ENCODE peak calls at places on chromosome 22, in four cellular contexts. O is neural crest cell, L is SK-N-SH, B is A549. E is an unnamed sample.

GRCh38 chr22:47042116-47042825 is 279.8 kb downstream of the TBC1D22A start:
- DNase-seq in O (no peak), L (no peak), B (no peak), E (no peak)

GRCh38 chr22:40491990-40492631 is 121.7 kb downstream of the SGSM3 start:
- DNase-seq in O (no peak), L (no peak), B (no peak), E (peak; percentile 57)

GRCh38 chr22:20964799-20965103 is 2.3 kb upstream of the AIFM3 start:
- DNase-seq in O (no peak), L (no peak), B (no peak), E (no peak)

GRCh38 chr22:17562906-17563870 is at the start of gene SLC25A18:
- DNase-seq in O (no peak), L (no peak), B (no peak), E (no peak)

GRCh38 chr22:49247194-49247924 is 580.3 kb downstream of the BRD1 start:
- DNase-seq in O (no peak), L (no peak), B (no peak), E (no peak)

GRCh38 chr22:47250995-47251765 is 488.7 kb downstream of the TBC1D22A start:
- DNase-seq in O (no peak), L (no peak), B (no peak), E (no peak)

GRCh38 chr22:26887916-26888315 is 230.5 kb downstream of the MIAT start:
- DNase-seq in O (no peak), L (no peak), B (no peak), E (no peak)

GRCh38 chr22:47372596-47373385 is 610.3 kb downstream of the TBC1D22A start:
- DNase-seq in O (no peak), L (no peak), B (no peak), E (no peak)

GRCh38 chr22:47013861-47014635 is 251.6 kb downstream of the TBC1D22A start:
- DNase-seq in O (no peak), L (no peak), B (no peak), E (no peak)

GRCh38 chr22:38017272-38017920 is 33.0 kb upstream of the SOX10 start:
- DNase-seq in O (no peak), L (no peak), B (no peak), E (no peak)
- TF ChIP-seq CTCF in O (no peak), L (no peak), B (no peak), E (no peak)

GRCh38 chr22:32309585-32310251 is 47.9 kb upstream of the RFPL3 start:
- DNase-seq in O (no peak), L (peak; percentile 52), B (no peak), E (no peak)
- TF ChIP-seq CTCF in O (no peak), L (no peak), B (no peak), E (no peak)

GRCh38 chr22:43743131-43743530 is 69.0 kb downstream of the EFCAB6 start:
- DNase-seq in O (no peak), L (no peak), B (no peak), E (no peak)
- TF ChIP-seq CTCF in O (no peak), L (peak; percentile 34), B (peak; percentile 10), E (no peak)

DNA sequence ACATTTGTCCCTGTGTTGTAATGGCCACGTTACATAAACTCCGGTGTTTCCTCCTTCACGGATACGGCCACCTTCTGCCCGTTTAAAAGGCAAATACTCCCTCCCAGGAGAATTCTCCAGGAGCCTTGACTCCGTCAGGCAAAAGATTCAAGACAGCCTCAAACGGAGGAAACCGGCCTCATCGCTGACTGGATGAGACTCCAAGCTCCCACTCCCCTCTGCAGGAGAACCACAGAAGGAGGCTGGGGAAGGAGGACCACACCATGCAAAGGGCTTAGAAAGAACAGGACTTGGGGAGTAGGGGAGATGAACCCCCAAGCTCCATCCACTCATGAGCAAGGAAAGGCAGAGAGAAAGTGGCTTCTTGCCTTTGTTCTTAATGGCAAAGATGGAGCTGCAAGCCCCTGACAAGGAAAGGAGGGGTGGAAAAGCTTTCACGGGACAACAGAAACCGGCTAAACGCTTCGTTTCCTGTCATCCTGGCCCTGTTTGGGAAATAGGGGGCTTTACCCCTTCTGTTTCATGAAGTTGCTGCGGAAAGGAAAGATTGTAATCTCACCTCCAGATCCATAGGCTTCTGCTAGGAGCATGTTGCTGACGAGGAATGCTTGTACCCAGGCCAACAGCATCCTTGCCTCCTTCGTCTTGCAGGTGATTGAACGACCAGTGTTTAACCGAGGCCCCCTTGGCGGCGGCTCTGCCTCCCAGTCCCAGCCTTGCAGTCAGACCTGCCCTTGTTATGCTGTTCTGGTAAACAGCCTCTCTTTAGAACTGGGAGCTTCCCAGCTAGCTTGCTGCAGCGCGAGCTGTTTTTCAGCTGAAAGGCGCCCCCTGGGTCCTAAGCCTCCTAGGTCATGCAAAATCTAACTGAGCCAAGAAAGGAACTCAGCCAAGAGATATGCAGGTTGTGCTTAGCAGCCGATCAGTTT is at the start of gene PIK3IP1:
- DNase-seq in O (peak; percentile 76), L (peak; percentile 83), B (peak; percentile 79), E (peak; percentile 77)
- TF ChIP-seq CTCF in O (peak; percentile 66), L (peak; percentile 58), B (peak; percentile 35), E (peak; percentile 66)

GRCh38 chr22:22683668-22684361 is 39.4 kb downstream of the GGTLC2 start:
- DNase-seq in O (no peak), L (no peak), B (no peak), E (no peak)

GRCh38 chr22:22682807-22683667 is 38.6 kb downstream of the GGTLC2 start:
- DNase-seq in O (no peak), L (no peak), B (peak; percentile 24), E (no peak)

GRCh38 chr22:22685586-22685985 is 41.2 kb downstream of the GGTLC2 start:
- DNase-seq in O (no peak), L (no peak), B (no peak), E (no peak)

GRCh38 chr22:22682196-22682595 is 37.8 kb downstream of the GGTLC2 start:
- DNase-seq in O (no peak), L (no peak), B (no peak), E (no peak)

DNA sequence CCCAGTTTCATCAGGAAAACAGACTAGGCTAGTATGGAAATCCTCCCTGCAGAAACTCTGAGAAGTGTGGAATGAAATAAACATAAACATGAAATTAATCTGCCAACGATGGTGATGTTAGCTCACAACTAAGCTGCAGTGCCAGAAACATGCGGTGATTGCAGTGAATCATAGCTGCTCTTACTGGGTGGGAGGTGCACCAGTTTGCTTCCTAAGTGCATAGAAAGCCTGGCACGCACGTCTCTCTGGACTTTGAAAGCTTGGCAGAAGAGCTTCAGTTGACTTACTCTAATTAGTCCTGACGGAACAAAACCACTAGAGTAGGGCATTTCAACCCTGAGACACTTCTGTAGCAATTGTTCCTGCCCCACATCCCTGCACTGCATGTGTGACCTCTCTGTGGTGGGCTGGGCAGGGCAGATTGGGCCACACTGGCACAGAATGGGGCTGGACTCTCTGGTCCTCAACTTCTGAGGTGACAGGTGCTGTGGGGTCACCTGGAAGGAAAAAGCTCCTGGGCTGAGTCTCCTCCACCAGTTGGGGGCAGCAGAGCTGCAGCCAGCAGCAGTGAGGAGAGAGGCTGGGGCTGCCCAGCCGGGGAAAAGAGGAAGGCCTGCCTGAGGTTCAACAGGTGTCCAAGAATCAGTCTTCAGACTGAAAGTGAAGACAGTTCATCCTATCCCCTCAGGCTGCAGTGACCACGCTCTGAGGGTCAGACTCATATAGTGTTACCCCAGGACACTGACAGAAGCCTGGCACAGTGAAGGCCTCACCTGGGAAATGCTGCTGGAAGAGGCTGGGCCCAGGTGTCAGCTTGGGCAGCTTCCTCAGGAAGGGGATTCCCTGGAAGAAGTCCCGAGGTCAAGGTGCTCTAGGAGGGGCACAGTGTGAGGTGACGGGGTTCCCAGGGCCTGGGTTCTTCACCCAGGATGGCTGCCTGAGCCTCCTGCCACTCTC is 40.5 kb downstream of the GGTLC2 start:
- DNase-seq in O (no peak), L (no peak), B (peak; percentile 30), E (no peak)
- TF ChIP-seq CTCF in O (peak; percentile 48), L (peak; percentile 41), B (peak; percentile 54), E (peak; percentile 48)

GRCh38 chr22:46002757-46003270 is 25.9 kb upstream of the WNT7B start:
- DNase-seq in O (no peak), L (no peak), B (no peak), E (peak; percentile 67)

GRCh38 chr22:46000081-46001027 is 23.4 kb upstream of the WNT7B start:
- DNase-seq in O (no peak), L (no peak), B (no peak), E (no peak)

GRCh38 chr22:46001426-46002106 is 24.6 kb upstream of the WNT7B start:
- DNase-seq in O (no peak), L (no peak), B (no peak), E (no peak)

GRCh38 chr22:45999379-45999971 is 22.5 kb upstream of the WNT7B start:
- DNase-seq in O (no peak), L (no peak), B (no peak), E (no peak)

DNA sequence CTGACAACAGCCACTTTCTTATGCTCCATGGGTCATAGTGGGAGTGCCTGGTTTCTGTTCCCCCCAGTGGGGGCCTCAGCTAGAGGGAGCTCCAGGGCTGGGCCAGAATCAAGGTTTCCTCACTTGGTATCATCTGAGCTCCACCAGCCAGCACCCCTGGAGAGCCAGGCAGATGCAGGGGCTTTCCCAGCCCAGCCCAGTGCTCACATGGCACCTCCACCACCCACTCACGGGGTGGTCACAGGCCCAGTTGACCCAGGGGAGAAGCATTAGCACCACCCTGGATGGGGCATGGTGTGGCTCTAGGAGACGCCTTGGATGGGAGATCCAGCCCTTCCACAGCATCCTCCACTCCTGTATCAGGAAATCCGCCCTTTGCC is 24.1 kb upstream of the WNT7B start:
- DNase-seq in O (no peak), L (no peak), B (no peak), E (no peak)
- TF ChIP-seq CTCF in O (no peak), L (no peak), B (no peak), E (no peak)

GRCh38 chr22:31290494-31291402 is 1.5 kb downstream of the PIK3IP1 start:
- DNase-seq in O (peak; percentile 81), L (peak; percentile 96), B (peak; percentile 89), E (peak; percentile 92)
- TF ChIP-seq CTCF in O (no peak), L (no peak), B (no peak), E (no peak)

DNA sequence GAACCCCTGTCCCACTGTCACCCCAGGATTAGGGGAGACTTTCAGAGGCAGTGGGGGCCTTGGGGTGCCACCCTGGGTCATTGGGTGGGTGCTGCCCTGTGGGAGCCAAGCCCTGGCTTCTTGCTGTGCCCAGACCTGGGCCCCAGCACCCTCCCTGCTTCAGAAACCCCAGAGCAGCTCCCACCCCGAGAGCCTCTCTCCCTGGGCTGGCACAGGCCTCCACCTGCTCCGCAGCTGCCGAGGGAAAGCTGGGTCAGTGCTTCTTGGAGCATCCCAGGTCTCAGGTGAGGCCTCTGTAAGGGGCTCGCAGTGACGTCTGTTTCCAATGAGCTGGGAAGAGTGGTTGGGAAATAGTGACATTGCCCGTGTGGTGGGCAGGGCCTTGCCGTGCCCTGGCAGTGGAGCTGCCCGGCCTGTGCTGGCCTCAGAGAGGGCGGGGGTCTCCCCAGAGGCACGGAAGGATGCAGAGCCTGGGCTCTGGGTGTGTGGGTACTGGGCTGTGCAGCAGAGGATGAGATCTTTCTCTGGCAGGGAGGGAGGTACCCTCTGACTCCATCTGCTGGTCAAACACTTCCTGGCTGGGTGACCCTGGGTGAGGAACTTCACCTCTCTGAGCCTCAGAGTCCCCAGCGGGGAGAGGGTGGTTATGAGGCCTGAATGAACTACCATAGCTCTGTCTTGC is 23.0 kb downstream of the C22orf23 start:
- DNase-seq in O (no peak), L (peak; percentile 64), B (peak; percentile 28), E (no peak)
- TF ChIP-seq CTCF in O (peak; percentile 38), L (peak; percentile 45), B (peak; percentile 37), E (peak; percentile 34)

GRCh38 chr22:32672542-32672941 is 129.0 kb upstream of the TIMP3 start:
- DNase-seq in O (no peak), L (no peak), B (no peak), E (no peak)

GRCh38 chr22:32680277-32680676 is 121.2 kb upstream of the TIMP3 start:
- DNase-seq in O (no peak), L (no peak), B (no peak), E (no peak)

GRCh38 chr22:32677876-32678275 is 123.6 kb upstream of the TIMP3 start:
- DNase-seq in O (no peak), L (no peak), B (no peak), E (no peak)

GRCh38 chr22:32676196-32676595 is 125.3 kb upstream of the TIMP3 start:
- DNase-seq in O (no peak), L (no peak), B (no peak), E (no peak)

GRCh38 chr22:32674925-32675825 is 126.3 kb upstream of the TIMP3 start:
- DNase-seq in O (no peak), L (no peak), B (no peak), E (no peak)
- TF ChIP-seq CTCF in O (no peak), L (no peak), B (no peak), E (no peak)